ENCODE peak calls at places on chromosome 1, in nine cellular contexts. O is testis, P is left ventricle myocardium inferior, J is cardiac muscle cell, C is right lobe of liver, M is heart right ventricle, I is H9, Q is tibial nerve, B is IMR-90. X is an unnamed sample.
A peak's percentile ranks its signal among the peaks of the same experiment; 100 is the strongest.

GRCh38 chr1:15639262-15639661 is 22.0 kb downstream of the DDI2 start:
- DNase-seq in O (no peak), P (no peak), J (no peak), C (no peak), M (no peak), I (no peak), Q (no peak), B (no peak), X (no peak)

GRCh38 chr1:22380024-22380785 is 71.4 kb upstream of the ZBTB40 start:
- DNase-seq in O (no peak), P (no peak), J (no peak), C (no peak), M (no peak), I (no peak), Q (no peak), B (no peak), X (no peak)

GRCh38 chr1:43901562-43901961 is 32.0 kb upstream of the ARTN start:
- DNase-seq in O (no peak), P (no peak), J (no peak), C (no peak), M (no peak), I (no peak), Q (no peak), B (no peak), X (no peak)

GRCh38 chr1:112319371-112320034 is 76.5 kb upstream of the CTTNBP2NL start:
- DNase-seq in O (no peak), P (no peak), J (no peak), C (no peak), M (no peak), I (no peak), Q (no peak), B (no peak), X (no peak)

GRCh38 chr1:12249748-12250147 is 19.9 kb downstream of the VPS13D start:
- DNase-seq in O (no peak), P (no peak), J (no peak), C (no peak), M (no peak), I (peak; percentile 36), Q (no peak), B (no peak), X (no peak)

GRCh38 chr1:37323486-37324377 is 150.6 kb upstream of the ZC3H12A start:
- DNase-seq in O (peak; percentile 50), P (no peak), J (peak; percentile 29), C (no peak), M (no peak), I (peak; percentile 81), Q (no peak), B (peak; percentile 3), X (no peak)

GRCh38 chr1:172086137-172086536 is 244.8 kb downstream of the DNM3 start:
- DNase-seq in O (peak; percentile 21), P (no peak), J (no peak), C (no peak), M (no peak), I (no peak), Q (no peak), B (no peak), X (no peak)

GRCh38 chr1:202861420-202862121 is 27.4 kb downstream of the RABIF start:
- DNase-seq in O (peak; percentile 96), P (peak; percentile 94), J (peak; percentile 89), C (peak; percentile 96), M (peak; percentile 92), I (peak; percentile 97), Q (peak; percentile 85), B (peak; percentile 86), X (peak; percentile 86)

GRCh38 chr1:153678519-153679336 is at the start of gene NPR1:
- DNase-seq in O (peak; percentile 69), P (peak; percentile 66), J (peak; percentile 64), C (peak; percentile 58), M (peak; percentile 72), I (peak; percentile 54), Q (peak; percentile 32), B (no peak), X (no peak)

GRCh38 chr1:162905174-162905573 is 44.2 kb upstream of the CCDC190 start:
- DNase-seq in O (no peak), P (no peak), J (peak; percentile 29), C (no peak), M (no peak), I (no peak), Q (no peak), B (no peak), X (no peak)

GRCh38 chr1:214640431-214641213 is 37.6 kb downstream of the CENPF start:
- DNase-seq in O (no peak), P (no peak), J (no peak), C (no peak), M (no peak), I (no peak), Q (no peak), B (peak; percentile 9), X (no peak)

GRCh38 chr1:24584103-24584764 is 28.3 kb downstream of the NCMAP start:
- DNase-seq in O (no peak), P (peak; percentile 24), J (no peak), C (no peak), M (no peak), I (no peak), Q (no peak), B (no peak), X (no peak)
- H3K27ac ChIP-seq in O (no peak overlapping the region), P (peak overlapping the region; percentile 46), J (peak overlapping the region; percentile 22), C (no peak overlapping the region), M (peak overlapping the region; percentile 9), I (no peak overlapping the region), Q (peak overlapping the region; percentile 4), B (no peak overlapping the region), X (no peak overlapping the region)

DNA sequence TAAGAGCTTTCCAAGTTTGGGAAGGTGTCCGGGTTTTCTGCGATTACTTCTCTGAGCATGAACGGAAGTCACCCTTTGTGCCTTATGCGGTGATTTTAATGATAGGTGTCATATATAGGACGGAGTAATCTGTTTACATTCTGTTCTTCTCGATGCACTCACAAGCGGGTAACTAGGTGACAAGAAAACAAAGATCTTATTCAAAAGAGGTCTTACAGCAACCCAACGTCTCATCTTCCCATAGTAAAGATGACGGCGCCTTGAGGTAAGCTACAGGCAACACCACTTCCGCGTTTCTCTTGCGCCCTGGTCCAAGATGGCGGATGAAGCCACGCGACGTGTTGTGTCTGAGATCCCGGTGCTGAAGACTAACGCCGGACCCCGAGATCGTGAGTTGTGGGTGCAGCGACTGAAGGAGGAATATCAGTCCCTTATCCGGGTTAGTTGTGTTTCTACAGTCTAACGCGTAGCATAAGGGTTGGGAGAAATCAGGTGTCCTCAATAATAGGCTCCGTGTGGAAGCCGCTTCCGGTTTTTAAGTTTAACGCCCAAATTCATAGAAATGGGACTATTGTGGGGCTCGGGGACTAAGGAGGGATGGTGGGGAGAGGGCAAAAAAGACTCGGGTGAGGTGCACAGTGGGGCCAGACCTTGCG is at the start of gene UFC1:
- DNase-seq in O (peak; percentile 93), P (peak; percentile 73), J (peak; percentile 94), C (peak; percentile 69), M (peak; percentile 70), I (peak; percentile 85), Q (peak; percentile 66), B (peak; percentile 92), X (peak; percentile 71)
- H3K27ac ChIP-seq in O (peak within 1 kb of the TSS; percentile 96), P (peak within 1 kb of the TSS; percentile 97), J (peak within 1 kb of the TSS; percentile 91), C (peak within 1 kb of the TSS; percentile 96), M (peak within 1 kb of the TSS; percentile 96), I (peak within 1 kb of the TSS; percentile 93), Q (peak within 1 kb of the TSS; percentile 94), B (peak within 1 kb of the TSS; percentile 95), X (peak within 1 kb of the TSS; percentile 96)

GRCh38 chr1:229410692-229411433 is 23.0 kb downstream of the ACTA1 start:
- DNase-seq in O (peak; percentile 82), P (peak; percentile 70), J (peak; percentile 62), C (no peak), M (peak; percentile 68), I (peak; percentile 82), Q (no peak), B (peak; percentile 49), X (peak; percentile 24)

GRCh38 chr1:229412056-229412455 is 21.8 kb downstream of the ACTA1 start:
- DNase-seq in O (no peak), P (no peak), J (no peak), C (no peak), M (no peak), I (peak; percentile 56), Q (no peak), B (no peak), X (no peak)

GRCh38 chr1:229409616-229410369 is 24.1 kb downstream of the ACTA1 start:
- DNase-seq in O (no peak), P (no peak), J (no peak), C (no peak), M (no peak), I (peak; percentile 33), Q (no peak), B (no peak), X (no peak)

GRCh38 chr1:229411434-229412055 is 22.3 kb downstream of the ACTA1 start:
- DNase-seq in O (no peak), P (no peak), J (no peak), C (no peak), M (no peak), I (no peak), Q (no peak), B (no peak), X (no peak)

GRCh38 chr1:229410370-229410691 is 23.6 kb downstream of the ACTA1 start:
- DNase-seq in O (no peak), P (no peak), J (no peak), C (no peak), M (no peak), I (no peak), Q (no peak), B (no peak), X (no peak)
- H3K27ac ChIP-seq in O (no peak overlapping the region), P (peak overlapping the region; percentile 92), J (no peak overlapping the region), C (no peak overlapping the region), M (peak overlapping the region; percentile 74), I (no peak overlapping the region), Q (no peak overlapping the region), B (no peak overlapping the region), X (peak overlapping the region; percentile 45)

GRCh38 chr1:212294983-212295382 is 9.8 kb downstream of the PPP2R5A start:
- DNase-seq in O (no peak), P (no peak), J (no peak), C (no peak), M (no peak), I (no peak), Q (no peak), B (no peak), X (no peak)

GRCh38 chr1:212297338-212297737 is 12.1 kb downstream of the PPP2R5A start:
- DNase-seq in O (no peak), P (no peak), J (no peak), C (no peak), M (no peak), I (no peak), Q (no peak), B (no peak), X (no peak)

GRCh38 chr1:212292250-212292924 is 7.2 kb downstream of the PPP2R5A start:
- DNase-seq in O (no peak), P (no peak), J (no peak), C (no peak), M (no peak), I (no peak), Q (no peak), B (no peak), X (no peak)

GRCh38 chr1:212293579-212293978 is 8.4 kb downstream of the PPP2R5A start:
- DNase-seq in O (no peak), P (no peak), J (peak; percentile 35), C (no peak), M (no peak), I (no peak), Q (no peak), B (peak; percentile 38), X (no peak)

DNA sequence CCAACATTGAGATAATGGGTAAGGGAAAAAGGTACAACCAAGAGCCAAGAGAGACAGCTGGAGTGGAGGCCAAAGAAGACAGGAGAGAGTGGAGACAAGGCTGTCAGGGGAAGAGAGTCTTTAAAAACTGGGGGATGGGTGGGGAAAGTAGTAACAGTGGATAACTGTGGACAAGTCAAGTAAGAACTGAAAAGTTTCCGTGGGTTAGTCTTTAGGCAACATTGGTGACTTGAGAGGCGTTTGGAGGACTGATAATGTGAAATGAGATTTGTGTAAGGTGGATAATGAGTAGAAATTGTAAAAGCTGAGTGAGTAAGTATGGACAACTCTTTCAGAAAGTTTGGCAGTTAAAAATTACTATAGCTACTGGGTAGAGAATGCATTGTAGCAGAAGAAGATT is 10.4 kb downstream of the PPP2R5A start:
- DNase-seq in O (no peak), P (no peak), J (no peak), C (no peak), M (no peak), I (no peak), Q (no peak), B (no peak), X (no peak)
- H3K27ac ChIP-seq in O (no peak overlapping the region), P (no peak overlapping the region), J (no peak overlapping the region), C (no peak overlapping the region), M (no peak overlapping the region), I (no peak overlapping the region), Q (no peak overlapping the region), B (no peak overlapping the region), X (no peak overlapping the region)